ENCODE peak calls at places on chromosomes 4 and X, in ten cellular contexts. K is astrocyte of the cerebellum, Y is OCI-LY7, S is uterus, V is aorta, E is transverse colon, W is upper lobe of left lung, D is K562, U is fibroblast of pulmonary artery, J is H1. C is an unnamed sample.

GRCh38 chrX:16946971-16947562 is 609 bp downstream of the REPS2 start:
- DNase-seq in U (no peak), V (peak; percentile 45), D (no peak), Y (peak; percentile 1), J (no peak), E (peak; percentile 23), K (no peak), W (no peak), S (peak; percentile 17), C (no peak)

GRCh38 chrX:19611636-19612376 is 96.5 kb upstream of the MAP3K15 start:
- DNase-seq in D (no peak), E (no peak), V (no peak), W (no peak), K (no peak), J (no peak), U (no peak), S (no peak), Y (peak; percentile 34), C (no peak)

GRCh38 chr4:183377491-183377890 is 55.3 kb upstream of the CLDN24 start:
- DNase-seq in K (no peak), V (no peak), U (no peak), D (no peak), W (no peak), E (no peak), J (no peak), S (no peak), Y (no peak), C (no peak)

GRCh38 chr4:155687380-155687982 is 20.8 kb downstream of the GUCY1A1 start:
- DNase-seq in D (no peak), K (no peak), E (no peak), J (no peak), Y (no peak), U (no peak), V (no peak), S (no peak), W (no peak), C (no peak)

GRCh38 chr4:2266181-2266580 is 4.3 kb upstream of the MXD4 start:
- DNase-seq in S (peak; percentile 54), U (peak; percentile 68), D (no peak), W (peak; percentile 90), J (no peak), Y (no peak), V (peak; percentile 77), K (no peak), E (no peak), C (no peak)

GRCh38 chrX:101051153-101051548 is 760 bp downstream of the TRMT2B start:
- DNase-seq in W (no peak), J (peak; percentile 1), D (no peak), S (peak; percentile 20), V (no peak), U (no peak), E (no peak), Y (no peak), K (no peak), C (no peak)

GRCh38 chrX:128759177-128759576 is 707.0 kb upstream of the ACTRT1 start:
- DNase-seq in Y (no peak), E (no peak), J (no peak), D (no peak), U (no peak), S (no peak), K (no peak), W (no peak), V (no peak), C (no peak)

GRCh38 chr4:112147697-112148096 is 2.4 kb downstream of the FAM241A start:
- DNase-seq in U (peak; percentile 53), Y (no peak), S (no peak), E (no peak), W (no peak), D (no peak), V (no peak), J (no peak), K (no peak), C (no peak)

GRCh38 chrX:29935455-29935854 is 279.9 kb upstream of the MAGEB2 start:
- DNase-seq in K (no peak), V (no peak), S (no peak), W (no peak), Y (no peak), D (no peak), U (no peak), E (no peak), J (no peak), C (no peak)

GRCh38 chrX:2707334-2707760 is 16.3 kb downstream of the CD99 start:
- DNase-seq in W (no peak), S (no peak), E (peak; percentile 57), V (peak; percentile 79), U (peak; percentile 84), K (no peak), J (peak; percentile 39), Y (peak; percentile 97), D (peak; percentile 19), C (peak; percentile 97)

GRCh38 chr4:110087116-110087708 is 111.2 kb downstream of the ELOVL6 start:
- DNase-seq in W (no peak), K (peak; percentile 76), J (no peak), D (no peak), Y (no peak), V (no peak), E (no peak), U (peak; percentile 91), S (no peak), C (no peak)

DNA sequence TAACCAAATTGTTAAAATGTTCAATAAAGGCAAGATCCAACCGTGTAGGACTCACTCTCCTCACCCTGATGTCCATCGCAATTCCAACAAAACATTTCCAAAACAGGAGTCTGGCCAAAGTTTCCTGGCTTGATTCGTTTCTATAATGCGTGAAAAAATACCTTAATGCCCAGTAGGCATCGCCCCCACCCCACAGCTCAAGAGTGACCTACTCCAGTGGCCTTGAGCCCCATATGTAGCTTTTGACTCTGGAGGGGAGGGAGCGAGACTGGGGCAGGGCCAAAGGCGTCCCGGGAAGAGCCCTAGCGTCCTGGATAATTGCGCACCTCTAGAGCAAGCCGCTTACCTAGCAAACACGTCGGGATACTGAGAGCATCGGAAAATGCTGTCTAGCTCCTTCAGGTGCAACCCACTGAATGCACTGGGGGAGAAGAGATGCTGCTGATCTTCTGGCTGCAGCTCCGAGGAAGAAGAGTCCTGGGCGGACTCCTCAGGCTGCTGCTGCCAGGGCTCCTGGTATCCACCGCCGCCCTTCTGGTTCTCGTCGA is 55.6 kb upstream of the NKAP start:
- DNase-seq in J (no peak), D (no peak), W (no peak), Y (no peak), V (no peak), K (no peak), S (no peak), U (no peak), E (no peak), C (no peak)
- H3K4me3 ChIP-seq in J (peak overlapping the region; percentile 31), D (no peak overlapping the region), W (no peak overlapping the region), Y (no peak overlapping the region), V (no peak overlapping the region), K (no peak overlapping the region), S (no peak overlapping the region), U (no peak overlapping the region), E (no peak overlapping the region), C (no peak overlapping the region)

GRCh38 chr4:46123872-46124755 is at the start of gene GABRG1:
- DNase-seq in U (no peak), V (no peak), E (no peak), S (no peak), J (peak; percentile 41), Y (no peak), D (peak; percentile 11), W (no peak), K (no peak), C (no peak)

GRCh38 chr4:46124773-46125172 is 919 bp upstream of the GABRG1 start:
- DNase-seq in V (no peak), S (no peak), D (peak; percentile 16), K (peak; percentile 11), U (no peak), Y (no peak), J (no peak), W (no peak), E (no peak), C (peak; percentile 3)
- H3K4me3 ChIP-seq in V (no peak overlapping the region), S (no peak overlapping the region), D (no peak overlapping the region), K (peak overlapping the region; percentile 18), U (no peak overlapping the region), Y (no peak overlapping the region), J (peak overlapping the region; percentile 60), W (no peak overlapping the region), E (no peak overlapping the region), C (no peak overlapping the region)

GRCh38 chrX:56576721-56577120 is 13.3 kb downstream of the UBQLN2 start:
- DNase-seq in V (no peak), K (no peak), W (no peak), D (no peak), U (no peak), J (no peak), Y (no peak), E (no peak), S (no peak), C (no peak)

GRCh38 chrX:56572975-56573374 is 9.5 kb downstream of the UBQLN2 start:
- DNase-seq in E (no peak), K (no peak), V (no peak), D (no peak), J (no peak), Y (no peak), U (no peak), W (no peak), S (no peak), C (no peak)

GRCh38 chrX:56569378-56570061 is 6.1 kb downstream of the UBQLN2 start:
- DNase-seq in E (no peak), J (no peak), V (no peak), Y (no peak), W (no peak), U (no peak), S (no peak), K (no peak), D (peak; percentile 18), C (no peak)

GRCh38 chrX:56574861-56575260 is 11.4 kb downstream of the UBQLN2 start:
- DNase-seq in E (no peak), Y (no peak), W (no peak), J (no peak), V (no peak), S (no peak), U (no peak), K (no peak), D (no peak), C (no peak)
- H3K4me3 ChIP-seq in E (no peak overlapping the region), Y (no peak overlapping the region), W (no peak overlapping the region), J (no peak overlapping the region), V (no peak overlapping the region), S (no peak overlapping the region), U (no peak overlapping the region), K (no peak overlapping the region), D (no peak overlapping the region), C (no peak overlapping the region)

GRCh38 chrX:78104447-78105176 is 564 bp downstream of the PGK1 start:
- DNase-seq in E (peak; percentile 70), J (no peak), S (peak; percentile 27), U (peak; percentile 68), W (peak; percentile 21), V (peak; percentile 67), K (no peak), Y (peak; percentile 56), D (peak; percentile 70), C (no peak)

GRCh38 chrX:78103656-78104446 is at the start of gene PGK1:
- DNase-seq in U (peak; percentile 98), J (peak; percentile 89), D (peak; percentile 95), E (peak; percentile 96), S (peak; percentile 95), W (peak; percentile 99), Y (peak; percentile 95), K (peak; percentile 81), V (peak; percentile 97), C (peak; percentile 94)

GRCh38 chrX:78105944-78106650 is 2.0 kb downstream of the PGK1 start:
- DNase-seq in Y (no peak), K (no peak), S (no peak), W (no peak), D (no peak), J (no peak), V (no peak), U (no peak), E (no peak), C (peak; percentile 42)

GRCh38 chrX:78102100-78102499 is 1.9 kb upstream of the PGK1 start:
- DNase-seq in V (no peak), U (no peak), D (no peak), J (no peak), W (no peak), K (no peak), E (no peak), S (no peak), Y (peak; percentile 4), C (no peak)

GRCh38 chrX:78103001-78103634 is 930 bp upstream of the PGK1 start:
- DNase-seq in K (no peak), V (no peak), U (no peak), W (no peak), S (no peak), D (no peak), Y (no peak), E (no peak), J (no peak), C (no peak)
- H3K4me3 ChIP-seq in K (peak overlapping the region; percentile 83), V (no peak overlapping the region), U (peak overlapping the region; percentile 54), W (no peak overlapping the region), S (peak overlapping the region; percentile 44), D (peak overlapping the region; percentile 37), Y (peak overlapping the region; percentile 64), E (peak overlapping the region; percentile 41), J (peak overlapping the region; percentile 97), C (no peak overlapping the region)